ENCODE peak calls at places on chromosomes 11 and 22, in eight cellular contexts. S is psoas muscle; O is AG04450; N is lower lobe of right lung; K is neural progenitor cell; L is CD8-positive, alpha-beta T cell; Q is fibroblast of mammary gland; I is astrocyte of the spinal cord. M is an unnamed sample.

GRCh38 chr11:67504950-67505561 is at the start of gene PITPNM1:
- DNase-seq in O (no peak), I (peak), N (peak), S (peak), L (peak), Q (no peak), K (peak), M (no peak)

GRCh38 chr11:128552783-128553661 is 34.3 kb downstream of the ETS1 start:
- DNase-seq in S (no peak), I (peak), K (peak), O (no peak), Q (peak), N (no peak), L (no peak), M (no peak)

GRCh38 chr11:79440451-79441158 is at the start of gene TENM4:
- DNase-seq in N (peak), Q (peak), K (peak), L (no peak), O (peak), I (peak), S (peak), M (no peak)

GRCh38 chr11:82775736-82776346 is 42.2 kb upstream of the FAM181B start:
- DNase-seq in Q (peak), K (peak), I (peak), S (no peak), N (no peak), L (no peak), O (peak), M (peak)

GRCh38 chr11:71451596-71452353 is 1.2 kb upstream of the NADSYN1 start:
- DNase-seq in O (no peak), Q (no peak), K (peak), N (no peak), I (no peak), S (peak), L (no peak), M (no peak)

GRCh38 chr11:63505857-63506528 is at the start of gene LGALS12:
- DNase-seq in Q (peak), N (peak), O (no peak), K (no peak), L (no peak), I (peak), S (no peak), M (no peak)

GRCh38 chr11:67583319-67584204 is at the start of gene GSTP1:
- DNase-seq in O (peak), I (peak), S (peak), Q (peak), N (peak), K (peak), L (peak), M (no peak)

GRCh38 chr22:39351689-39352214 is 2.0 kb downstream of the SYNGR1 start:
- DNase-seq in L (no peak), S (no peak), K (no peak), N (no peak), I (peak), O (no peak), Q (peak), M (no peak)

GRCh38 chr11:110148775-110149744 is 55.9 kb downstream of the ZC3H12C start:
- DNase-seq in Q (peak), L (no peak), S (no peak), O (no peak), K (no peak), I (peak), N (no peak), M (no peak)

GRCh38 chr22:21902296-21903087 is 35.0 kb upstream of the MAPK1 start:
- DNase-seq in S (peak), Q (no peak), L (no peak), N (no peak), K (no peak), I (no peak), O (no peak), M (no peak)

GRCh38 chr22:36790648-36791047 is 14.7 kb upstream of the IFT27 start:
- DNase-seq in N (no peak), L (no peak), S (no peak), Q (no peak), K (no peak), I (no peak), O (no peak), M (no peak)

GRCh38 chr11:28089378-28089777 is 18.6 kb downstream of the KIF18A start:
- DNase-seq in O (no peak), L (no peak), S (no peak), K (no peak), I (no peak), N (no peak), Q (peak), M (no peak)

GRCh38 chr11:66136752-66137123 is 66.7 kb downstream of the PACS1 start:
- DNase-seq in I (peak), O (no peak), S (no peak), K (no peak), Q (peak), L (no peak), N (no peak), M (no peak)

GRCh38 chr22:48860557-48860956 is 967.1 kb downstream of the BRD1 start:
- DNase-seq in I (no peak), O (no peak), K (no peak), S (no peak), L (no peak), N (no peak), Q (no peak), M (no peak)

GRCh38 chr22:31637375-31637937 is 24.6 kb downstream of the PISD start:
- DNase-seq in N (peak), O (no peak), K (no peak), I (no peak), L (no peak), Q (peak), S (no peak), M (no peak)

GRCh38 chr22:48889887-48890692 is 937.6 kb downstream of the BRD1 start:
- DNase-seq in O (no peak), I (no peak), K (no peak), N (peak), S (peak), L (no peak), Q (no peak), M (no peak)

GRCh38 chr11:126474220-126474619 is 118.7 kb downstream of the ST3GAL4 start:
- DNase-seq in S (no peak), Q (no peak), I (no peak), L (no peak), K (no peak), N (no peak), O (no peak), M (no peak)

GRCh38 chr11:8735094-8735493 is 52.5 kb downstream of the RPL27A start:
- DNase-seq in Q (no peak), I (no peak), L (no peak), K (no peak), N (no peak), S (no peak), O (no peak), M (no peak)

GRCh38 chr11:83392556-83392955 is 106.4 kb upstream of the CCDC90B start:
- DNase-seq in O (no peak), L (no peak), N (no peak), Q (no peak), I (no peak), S (no peak), K (no peak), M (no peak)

GRCh38 chr11:2411446-2412305 is 11.1 kb downstream of the TSSC4 start:
- DNase-seq in I (no peak), O (no peak), N (no peak), K (no peak), Q (no peak), L (no peak), S (no peak), M (no peak)

GRCh38 chr11:127390465-127390864 is 389.9 kb upstream of the KIRREL3 start:
- DNase-seq in N (no peak), Q (no peak), L (no peak), S (no peak), K (no peak), I (no peak), O (no peak), M (no peak)

GRCh38 chr11:132300283-132300682 is 929.9 kb downstream of the NTM start:
- DNase-seq in N (no peak), Q (no peak), I (no peak), K (peak), L (no peak), S (no peak), O (no peak), M (no peak)

GRCh38 chr22:29062286-29062949 is 787 bp upstream of the C22orf31 start:
- DNase-seq in S (no peak), Q (no peak), O (no peak), N (no peak), I (no peak), L (no peak), K (no peak), M (no peak)

GRCh38 chr11:119470316-119471266 is 47.6 kb upstream of the THY1 start:
- DNase-seq in Q (peak), O (peak), N (no peak), K (no peak), L (no peak), I (peak), S (no peak), M (no peak)

GRCh38 chr11:65295571-65296338 is 18.9 kb upstream of the CDC42EP2 start:
- DNase-seq in I (no peak), O (no peak), K (no peak), N (no peak), L (no peak), S (peak), Q (no peak), M (no peak)

GRCh38 chr22:50044485-50045143 is 13.5 kb downstream of the TTLL8 start:
- DNase-seq in Q (no peak), I (no peak), N (no peak), S (no peak), L (no peak), K (no peak), O (no peak), M (no peak)
- H3K4me3 ChIP-seq in Q (no peak), I (no peak), N (no peak), S (no peak), L (no peak), K (no peak), O (no peak), M (no peak)

GRCh38 chr11:75349540-75350116 is 1.8 kb downstream of the ARRB1 start:
- DNase-seq in Q (no peak), S (peak), O (no peak), K (peak), N (peak), I (no peak), L (no peak), M (no peak)

GRCh38 chr11:75350122-75350742 is 1.2 kb downstream of the ARRB1 start:
- DNase-seq in Q (no peak), O (no peak), N (no peak), L (no peak), K (no peak), I (no peak), S (no peak), M (no peak)

GRCh38 chr11:75352417-75353206 is 1.2 kb upstream of the ARRB1 start:
- DNase-seq in K (no peak), Q (no peak), L (no peak), I (no peak), N (peak), O (no peak), S (no peak), M (no peak)

GRCh38 chr11:75350743-75351540 is 519 bp downstream of the ARRB1 start:
- DNase-seq in I (no peak), K (peak), S (peak), O (no peak), N (peak), Q (peak), L (no peak), M (no peak)

GRCh38 chr11:75351541-75352416 is at the start of gene ARRB1:
- DNase-seq in I (no peak), S (peak), K (peak), N (peak), L (peak), O (no peak), Q (no peak), M (no peak)
- TF ChIP-seq CTCF in I (no peak), S (no peak), K (peak), N (no peak), L (no peak), O (peak), Q (no peak), M (no peak)

DNA sequence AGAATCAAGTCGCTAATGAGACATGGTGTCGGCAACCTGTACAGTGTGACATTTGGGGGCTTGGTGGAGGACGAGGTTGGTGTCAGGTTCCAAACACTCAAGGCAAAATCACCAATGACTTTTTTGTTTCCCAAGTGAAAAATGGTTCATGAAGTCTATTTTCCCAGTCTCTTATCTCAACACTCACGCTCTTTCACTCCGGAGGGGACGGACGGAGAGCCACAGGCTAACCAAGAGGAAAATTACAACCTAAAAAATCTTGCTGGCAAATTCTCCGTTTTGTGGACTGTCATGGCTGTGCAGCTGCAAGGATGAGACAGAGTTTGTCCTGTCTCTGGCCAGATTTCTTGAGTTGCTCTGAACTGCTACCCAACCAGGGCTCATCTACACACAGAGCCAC is 101.2 kb downstream of the ABTB2 start:
- DNase-seq in K (no peak), I (no peak), Q (no peak), S (no peak), O (no peak), L (no peak), N (no peak), M (no peak)
- H3K4me3 ChIP-seq in K (no peak), I (no peak), Q (no peak), S (no peak), O (no peak), L (no peak), N (no peak), M (no peak)

DNA sequence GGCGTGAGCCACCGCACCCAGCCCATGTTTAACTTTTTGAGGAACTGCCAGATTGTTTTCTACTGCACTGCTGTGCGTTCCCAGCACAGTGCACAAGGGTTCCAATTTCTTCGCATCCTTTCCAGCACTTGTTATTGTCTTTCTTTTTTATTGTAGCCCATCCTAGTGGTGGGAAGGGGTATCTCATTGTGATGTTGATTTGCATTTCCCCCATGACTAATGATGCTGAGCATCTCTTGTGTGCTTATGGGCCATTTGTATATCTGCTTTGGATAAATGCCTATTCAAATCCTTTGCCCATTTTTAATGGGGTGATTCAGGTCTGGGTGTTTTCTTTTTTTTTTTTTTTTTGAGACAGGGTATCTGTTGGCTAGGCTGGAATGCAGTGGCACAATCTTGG is 36.6 kb upstream of the SYT7 start:
- DNase-seq in O (no peak), I (no peak), L (no peak), K (no peak), N (no peak), S (no peak), Q (peak), M (no peak)
- TF ChIP-seq CTCF in O (peak), I (no peak), L (no peak), K (no peak), N (no peak), S (no peak), Q (peak), M (no peak)

GRCh38 chr11:11608783-11609232 is 13.0 kb downstream of the GALNT18 start:
- DNase-seq in S (no peak), K (no peak), N (no peak), I (no peak), L (no peak), O (no peak), Q (peak), M (no peak)
- H3K4me3 ChIP-seq in S (no peak), K (no peak), N (no peak), I (no peak), L (no peak), O (no peak), Q (no peak), M (no peak)

DNA sequence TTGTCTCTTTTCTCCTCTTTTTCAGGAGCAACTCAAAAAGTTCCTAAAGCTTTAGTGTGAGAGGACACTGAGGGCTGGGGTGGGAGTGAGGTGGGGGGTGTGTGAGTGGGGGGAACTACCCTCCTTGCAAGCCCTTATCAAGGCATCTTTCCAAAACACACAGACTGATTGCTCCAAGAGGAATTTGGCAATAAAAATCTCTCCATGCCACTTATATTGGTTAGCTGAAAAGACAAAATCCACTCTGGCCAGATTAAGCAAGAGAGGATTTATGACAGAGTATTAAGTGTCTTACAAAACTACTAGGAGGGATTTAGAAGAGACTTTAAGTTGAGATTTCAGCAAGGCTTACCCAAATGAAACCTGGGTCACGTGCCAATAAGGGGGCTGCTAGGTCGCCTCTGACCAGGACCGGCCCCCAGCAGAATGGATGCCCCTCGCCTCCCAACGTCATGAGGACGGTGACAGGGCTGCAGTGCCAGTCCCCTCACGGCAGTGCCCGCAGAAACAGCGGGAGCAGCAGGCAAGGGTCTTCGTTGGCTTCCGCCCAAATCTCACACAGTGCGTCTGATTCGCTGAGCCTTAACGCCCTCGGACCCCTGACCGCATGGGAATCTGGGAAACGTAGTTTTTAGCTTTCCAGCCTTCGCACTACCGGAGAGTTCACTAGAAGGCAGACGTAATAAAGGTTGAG is 22.1 kb upstream of the CTR9 start:
- DNase-seq in I (no peak), L (no peak), K (peak), Q (peak), S (no peak), O (no peak), N (no peak), M (no peak)
- TF ChIP-seq CTCF in I (no peak), L (no peak), K (no peak), Q (no peak), S (no peak), O (no peak), N (no peak), M (no peak)

DNA sequence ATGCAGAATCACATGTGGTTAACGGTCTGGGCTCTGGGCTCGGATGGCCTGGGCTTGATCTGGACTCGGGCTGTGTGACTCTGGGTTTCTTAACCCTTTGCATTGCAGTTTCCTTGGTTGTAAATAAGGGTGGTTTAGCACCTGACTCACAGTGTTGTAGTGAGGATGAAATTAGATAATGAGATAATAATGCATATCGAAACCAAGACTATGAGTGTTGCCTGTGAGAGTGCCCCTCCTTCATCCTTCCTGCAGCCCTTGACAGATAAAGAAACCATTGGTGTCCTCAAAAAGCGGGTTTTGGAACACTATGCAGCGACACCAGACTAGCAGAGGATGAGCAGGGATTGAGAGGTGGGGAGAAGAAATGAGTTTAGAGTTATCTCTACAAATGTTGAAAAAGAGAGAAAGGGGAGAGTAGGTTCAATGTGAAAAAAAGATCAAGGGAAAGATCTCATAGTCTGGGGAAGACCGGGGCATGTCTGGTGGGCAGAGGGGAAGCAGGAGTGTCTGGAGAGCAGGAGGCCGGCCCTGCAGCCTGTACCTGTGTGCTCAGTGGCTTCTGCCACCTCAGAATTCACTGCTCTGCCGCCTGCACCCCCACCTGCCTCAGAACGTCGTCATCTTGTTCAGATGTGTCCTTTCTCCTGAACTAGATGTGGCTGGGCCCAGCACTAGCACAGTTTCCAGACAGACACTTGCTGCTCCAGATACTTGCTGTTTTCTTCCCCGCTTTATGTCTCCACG is 197.9 kb upstream of the SORL1-AS1 start:
- DNase-seq in S (no peak), L (no peak), K (no peak), N (no peak), Q (no peak), O (no peak), I (no peak), M (no peak)
- H3K4me3 ChIP-seq in S (no peak), L (no peak), K (no peak), N (no peak), Q (no peak), O (no peak), I (no peak), M (no peak)

DNA sequence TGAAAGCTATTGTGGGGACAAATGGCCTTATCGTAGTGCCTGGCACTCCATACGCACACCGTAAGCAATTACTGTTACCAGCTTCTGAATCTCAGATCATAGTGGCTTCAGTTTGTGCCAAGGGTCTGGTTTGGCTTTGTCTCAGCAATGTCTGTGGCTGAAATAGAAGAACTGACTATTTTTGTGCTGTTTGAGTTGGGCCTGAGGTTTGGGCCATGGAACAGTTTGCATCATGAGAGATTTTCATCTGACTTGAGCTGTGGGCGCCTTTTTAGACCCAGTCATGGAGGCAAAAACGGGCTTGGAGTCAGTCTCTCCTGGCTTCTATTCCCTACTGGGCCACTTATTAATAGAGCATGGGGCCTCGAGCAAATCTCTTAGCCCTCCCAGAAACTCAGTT is 121.1 kb upstream of the CRYBB3 start:
- DNase-seq in K (no peak), S (no peak), Q (no peak), L (no peak), N (no peak), I (peak), O (no peak), M (no peak)
- TF ChIP-seq CTCF in K (no peak), S (no peak), Q (no peak), L (no peak), N (no peak), I (no peak), O (no peak), M (no peak)